ENCODE peak calls at places on chromosomes 2 and 18, in nine cellular contexts. N, I, V, Y, R, Q, A, Z and S are unnamed samples.

GRCh38 chr2:177265834-177266817 is 1.6 kb upstream of the NFE2L2 start:
- DNase-seq in Y (no peak), N (peak; percentile 97), Q (no peak), A (peak; percentile 50), R (peak; percentile 57), I (no peak), V (no peak), Z (no peak), S (no peak)

GRCh38 chr2:232348936-232349335 is 29.6 kb upstream of the ALPP start:
- DNase-seq in Y (peak; percentile 21), V (no peak), R (no peak), A (no peak), Z (peak; percentile 30), N (no peak), I (no peak), Q (peak; percentile 33), S (no peak)

GRCh38 chr2:10971855-10972348 is 60.2 kb downstream of the KCNF1 start:
- DNase-seq in N (peak; percentile 4), R (no peak), I (no peak), A (no peak), Z (no peak), Q (no peak), Y (no peak), V (no peak), S (peak; percentile 41)

GRCh38 chr2:25115902-25116301 is 52.5 kb downstream of the POMC start:
- DNase-seq in A (no peak), Z (no peak), V (peak; percentile 24), Q (no peak), R (peak; percentile 76), N (peak; percentile 38), I (no peak), Y (no peak), S (no peak)

GRCh38 chr2:47688561-47688960 is 94.4 kb upstream of the MSH6 start:
- DNase-seq in N (no peak), Q (no peak), Y (no peak), R (no peak), Z (peak; percentile 33), I (no peak), A (no peak), V (no peak), S (no peak)

GRCh38 chr18:44654555-44654954 is 26.1 kb upstream of the SETBP1 start:
- DNase-seq in N (peak; percentile 89), V (peak; percentile 68), I (peak; percentile 16), A (no peak), R (peak; percentile 85), Z (peak; percentile 65), Y (no peak), Q (no peak), S (no peak)

GRCh38 chr2:183035954-183036669 is 2.1 kb downstream of the NCKAP1 start:
- DNase-seq in R (no peak), N (no peak), Y (no peak), Q (no peak), V (no peak), I (no peak), A (peak; percentile 56), Z (no peak), S (no peak)

GRCh38 chr18:32381761-32382160 is 88.9 kb downstream of the GAREM1 start:
- DNase-seq in Z (no peak), A (no peak), I (no peak), Y (no peak), V (no peak), R (no peak), Q (no peak), N (no peak), S (no peak)

GRCh38 chr2:203591642-203592041 is 56.5 kb upstream of the RAPH1 start:
- DNase-seq in N (peak; percentile 94), Q (no peak), A (no peak), I (no peak), V (no peak), R (peak; percentile 46), Z (no peak), Y (no peak), S (no peak)